ENCODE peak calls at places on chromosomes 6 and 20, in five cellular contexts. D, I, Q, F and L are unnamed samples. For H3K9me3 and H3K4me1, the result is how much of the 10 kb centered on the place peaks cover.

GRCh38 chr20:31909253-31910070 is 39.0 kb downstream of the TTLL9 start:
- DNase-seq in D (no peak), I (no peak), Q (no peak), F (no peak), L (no peak)

GRCh38 chr20:41094656-41095055 is 42.7 kb upstream of the PLCG1 start:
- DNase-seq in D (no peak), I (no peak), Q (no peak), F (no peak), L (no peak)

GRCh38 chr6:147603392-147604081 is 95.0 kb downstream of the SAMD5 start:
- DNase-seq in D (no peak), I (peak), Q (peak), F (no peak), L (no peak)

GRCh38 chr20:38633577-38634093 is 32.0 kb downstream of the ARHGAP40 start:
- DNase-seq in D (peak), I (no peak), Q (peak), F (no peak), L (peak)

GRCh38 chr6:53151676-53152075 is 3.0 kb upstream of the GCM1 start:
- DNase-seq in D (peak), I (no peak), Q (no peak), F (no peak), L (no peak)

GRCh38 chr6:33546766-33547165 is 33.3 kb downstream of the BAK1 start:
- DNase-seq in D (no peak), I (no peak), Q (no peak), F (no peak), L (no peak)

GRCh38 chr6:394641-395289 is 3.2 kb downstream of the IRF4 start:
- DNase-seq in D (no peak), I (no peak), Q (no peak), F (no peak), L (no peak)

GRCh38 chr6:136811261-136811660 is 11.1 kb upstream of the PEX7 start:
- DNase-seq in D (no peak), I (no peak), Q (no peak), F (no peak), L (no peak)

GRCh38 chr20:60410865-60411264 is 452.6 kb downstream of the CDH26 start:
- DNase-seq in D (no peak), I (no peak), Q (no peak), F (no peak), L (no peak)

GRCh38 chr6:74282143-74282689 is 586.2 kb downstream of the CD109 start:
- DNase-seq in D (no peak), I (no peak), Q (no peak), F (no peak), L (no peak)

GRCh38 chr6:56959938-56960337 is 5.0 kb downstream of the BEND6 start:
- DNase-seq in D (no peak), I (no peak), Q (no peak), F (no peak), L (no peak)

GRCh38 chr6:150894191-150894744 is 28.8 kb downstream of the MTHFD1L start:
- DNase-seq in D (no peak), I (no peak), Q (no peak), F (no peak), L (no peak)

GRCh38 chr6:36851149-36851614 is 11.9 kb upstream of the CPNE5 start:
- DNase-seq in D (peak), I (no peak), Q (peak), F (no peak), L (no peak)

GRCh38 chr20:63254536-63255384 is 497 bp upstream of the NKAIN4 start:
- DNase-seq in D (peak), I (no peak), Q (no peak), F (no peak), L (no peak)

GRCh38 chr6:86936834-86937218 is 502 bp upstream of the HTR1E start:
- DNase-seq in D (peak), I (no peak), Q (no peak), F (no peak), L (no peak)

GRCh38 chr6:116100419-116101297 is at the start of gene NT5DC1:
- DNase-seq in D (peak), I (peak), Q (peak), F (peak), L (peak)

GRCh38 chr6:551405-551804 is 105.5 kb downstream of the HUS1B start:
- DNase-seq in D (peak), I (no peak), Q (no peak), F (no peak), L (peak)

GRCh38 chr20:25295386-25296093 is 47.7 kb downstream of the PYGB start:
- DNase-seq in D (no peak), I (peak), Q (peak), F (peak), L (no peak)

GRCh38 chr6:165663736-165664552 is 903 bp upstream of the PDE10A start:
- DNase-seq in D (peak), I (peak), Q (peak), F (no peak), L (no peak)

GRCh38 chr6:41338654-41339053 is 3.2 kb downstream of the NCR2 start:
- DNase-seq in D (no peak), I (no peak), Q (no peak), F (no peak), L (no peak)

GRCh38 chr20:58688838-58689237 is 3.8 kb upstream of the NPEPL1 start:
- DNase-seq in D (no peak), I (peak), Q (no peak), F (no peak), L (no peak)

GRCh38 chr20:60299951-60300350 is 341.7 kb downstream of the CDH26 start:
- DNase-seq in D (no peak), I (no peak), Q (no peak), F (no peak), L (no peak)

GRCh38 chr6:32868257-32868788 is 14.3 kb downstream of the PSMB9 start:
- DNase-seq in D (peak), I (peak), Q (peak), F (peak), L (peak)

GRCh38 chr6:23454090-23454998 is 671.7 kb upstream of the NRSN1 start:
- DNase-seq in D (peak), I (no peak), Q (no peak), F (no peak), L (no peak)

GRCh38 chr20:62625921-62626547 is 16.3 kb upstream of the SLCO4A1 start:
- DNase-seq in D (no peak), I (no peak), Q (no peak), F (no peak), L (no peak)

GRCh38 chr6:10223841-10224240 is 191.0 kb downstream of the TFAP2A start:
- DNase-seq in D (no peak), I (no peak), Q (no peak), F (no peak), L (no peak)

GRCh38 chr20:37406010-37406998 is 60.4 kb downstream of the SRC start:
- DNase-seq in D (peak), I (peak), Q (no peak), F (peak), L (no peak)

GRCh38 chr6:139240161-139241010 is 51.4 kb downstream of the TXLNB start:
- DNase-seq in D (no peak), I (no peak), Q (no peak), F (no peak), L (no peak)

GRCh38 chr6:56145616-56146015 is 101.8 kb downstream of the COL21A1 start:
- DNase-seq in D (no peak), I (no peak), Q (no peak), F (no peak), L (no peak)

GRCh38 chr6:138546733-138547185 is 47.5 kb upstream of the NHSL1 start:
- DNase-seq in D (no peak), I (no peak), Q (peak), F (no peak), L (no peak)

GRCh38 chr20:45944151-45944964 is 9.9 kb downstream of the PCIF1 start:
- DNase-seq in D (no peak), I (no peak), Q (no peak), F (no peak), L (no peak)
- H3K4me3 ChIP-seq in D (no peak), I (no peak), Q (no peak), F (peak), L (no peak)

GRCh38 chr6:141173529-141173928 is 959.2 kb upstream of the GJE1 start:
- DNase-seq in D (no peak), I (no peak), Q (no peak), F (no peak), L (no peak)

GRCh38 chr6:141165012-141165411 is 967.7 kb upstream of the GJE1 start:
- DNase-seq in D (no peak), I (no peak), Q (no peak), F (no peak), L (no peak)

GRCh38 chr6:141164042-141164748 is 968.5 kb upstream of the GJE1 start:
- DNase-seq in D (no peak), I (no peak), Q (peak), F (no peak), L (no peak)

GRCh38 chr6:141169419-141169818 is 963.3 kb upstream of the GJE1 start:
- DNase-seq in D (peak), I (no peak), Q (no peak), F (no peak), L (no peak)

GRCh38 chr6:141167945-141168344 is 964.8 kb upstream of the GJE1 start:
- DNase-seq in D (no peak), I (no peak), Q (no peak), F (no peak), L (no peak)
- H3K9me3 ChIP-seq in D (under half), I (under half), Q (under half), F (under half), L (under half)

GRCh38 chr6:20946890-20947289 is 412.6 kb downstream of the CDKAL1 start:
- DNase-seq in D (no peak), I (no peak), Q (no peak), F (no peak), L (no peak)

GRCh38 chr6:20948531-20948930 is 414.3 kb downstream of the CDKAL1 start:
- DNase-seq in D (no peak), I (no peak), Q (no peak), F (no peak), L (no peak)

GRCh38 chr6:20943922-20944321 is 409.7 kb downstream of the CDKAL1 start:
- DNase-seq in D (no peak), I (no peak), Q (no peak), F (no peak), L (no peak)

GRCh38 chr6:20947977-20948376 is 413.7 kb downstream of the CDKAL1 start:
- DNase-seq in D (no peak), I (no peak), Q (no peak), F (no peak), L (no peak)

DNA sequence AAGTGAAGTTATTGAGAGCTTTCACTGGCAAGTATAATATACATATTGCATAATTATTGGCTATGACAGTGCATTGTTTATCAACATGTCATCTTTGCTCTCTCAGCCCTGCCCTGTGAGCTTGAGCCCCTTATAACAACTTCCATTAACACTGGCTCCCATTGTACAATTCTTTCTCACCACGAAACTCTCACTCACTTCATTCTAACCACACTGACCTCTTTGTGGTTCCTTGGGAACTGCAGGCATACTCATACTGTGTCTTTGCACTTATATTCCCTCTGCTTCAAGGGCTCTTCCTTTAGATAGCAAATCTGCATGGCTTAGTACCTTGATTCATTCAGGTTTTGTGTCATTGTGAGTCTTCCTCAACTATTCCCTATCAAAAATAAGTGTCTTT is 411.8 kb downstream of the CDKAL1 start:
- DNase-seq in D (no peak), I (no peak), Q (no peak), F (no peak), L (no peak)
- H3K4me1 ChIP-seq in D (under half), I (under half), Q (under half), F (under half), L (under half)

GRCh38 chr20:3797592-3798404 is 1.7 kb downstream of the CDC25B start:
- DNase-seq in D (no peak), I (no peak), Q (no peak), F (no peak), L (no peak)
- H3K4me3 ChIP-seq in D (peak), I (peak), Q (no peak), F (peak), L (peak)

DNA sequence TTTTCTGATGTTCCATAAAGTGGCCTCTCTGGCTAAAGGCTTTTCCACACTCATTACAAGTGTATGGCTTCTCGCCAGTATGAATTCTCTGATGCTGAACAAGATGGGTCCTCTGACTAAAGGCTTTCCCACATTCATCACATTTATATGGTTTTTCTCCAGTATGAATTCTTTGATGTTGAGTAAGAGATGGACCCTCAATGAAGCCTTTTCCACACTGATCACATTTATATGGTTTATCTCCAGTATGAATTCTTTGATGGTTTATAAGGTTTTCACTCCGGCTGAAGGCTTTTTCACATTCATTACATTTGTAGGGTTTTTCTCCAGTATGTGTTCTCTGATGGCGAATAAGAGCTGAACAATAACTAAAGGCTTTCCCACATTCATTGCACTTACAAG is 20.4 kb downstream of the ZNF184 start:
- DNase-seq in D (no peak), I (no peak), Q (no peak), F (no peak), L (no peak)
- H3K9me3 ChIP-seq in D (half or more), I (half or more), Q (under half), F (half or more), L (half or more)

DNA sequence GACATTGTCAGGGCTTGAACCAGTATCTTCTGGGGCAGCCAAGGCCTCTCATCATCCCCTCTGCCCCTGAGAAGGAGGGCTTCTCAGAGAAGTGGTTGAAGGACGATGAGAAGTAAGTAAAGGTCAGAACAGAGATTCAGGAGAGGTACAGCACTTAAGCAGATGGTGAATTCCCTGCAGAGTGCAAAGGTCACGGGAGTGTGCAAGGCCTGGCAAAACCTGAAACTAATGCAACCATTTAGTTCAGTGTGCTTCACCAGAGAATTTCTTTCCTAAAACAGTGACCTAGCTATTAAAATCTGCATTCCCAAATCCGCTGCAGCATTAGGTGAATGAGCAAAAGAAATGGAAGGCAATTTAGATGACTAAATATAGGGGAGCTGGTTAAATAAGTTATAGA is 58.4 kb downstream of the TRERF1 start:
- DNase-seq in D (no peak), I (no peak), Q (no peak), F (no peak), L (no peak)
- H3K4me1 ChIP-seq in D (under half), I (under half), Q (under half), F (under half), L (half or more)

GRCh38 chr20:4972506-4973251 is 28.6 kb downstream of the SLC23A2 start:
- DNase-seq in D (no peak), I (no peak), Q (no peak), F (no peak), L (no peak)
- H3K4me3 ChIP-seq in D (no peak), I (peak), Q (no peak), F (peak), L (no peak)

GRCh38 chr6:78131521-78131920 is 478.7 kb downstream of the MEI4 start:
- DNase-seq in D (no peak), I (no peak), Q (no peak), F (no peak), L (no peak)

GRCh38 chr6:78132681-78133410 is 480.0 kb downstream of the MEI4 start:
- DNase-seq in D (no peak), I (no peak), Q (no peak), F (no peak), L (no peak)
- H3K9me3 ChIP-seq in D (under half), I (half or more), Q (under half), F (under half), L (under half)